ENCODE peak calls at places on chromosomes 3 and 15, in eight cellular contexts. J, F, Y, D, R, I, L and Q are unnamed samples. For H3K9me3, the result is how much of the 10 kb centered on the place peaks cover.

GRCh38 chr3:126355777-126356372 is 1.3 kb downstream of the KLF15 start:
- DNase-seq in J (peak), F (peak), Y (no peak), D (peak), R (peak), I (no peak), L (peak), Q (peak)

GRCh38 chr15:40137011-40137906 is 23.6 kb upstream of the BUB1B start:
- DNase-seq in J (no peak), F (peak), Y (no peak), D (no peak), R (no peak), I (no peak), L (no peak), Q (no peak)

GRCh38 chr3:632571-633170 is 436.1 kb downstream of the CHL1 start:
- DNase-seq in J (peak), F (peak), Y (peak), D (no peak), R (peak), I (no peak), L (peak), Q (peak)

GRCh38 chr3:39752751-39753150 is 56.7 kb upstream of the MYRIP start:
- DNase-seq in J (no peak), F (no peak), Y (peak), D (no peak), R (peak), I (no peak), L (no peak), Q (no peak)

GRCh38 chr3:25033407-25034029 is 394.5 kb upstream of the RARB start:
- DNase-seq in J (no peak), F (peak), Y (peak), D (no peak), R (peak), I (no peak), L (peak), Q (peak)

GRCh38 chr3:182710557-182711157 is 82.6 kb upstream of the ATP11B start:
- DNase-seq in J (no peak), F (peak), Y (peak), D (no peak), R (peak), I (no peak), L (peak), Q (no peak)

GRCh38 chr3:14508966-14509795 is 31.0 kb downstream of the GRIP2 start:
- DNase-seq in J (no peak), F (peak), Y (no peak), D (peak), R (peak), I (peak), L (peak), Q (peak)

GRCh38 chr3:13016083-13016725 is 57.0 kb downstream of the IQSEC1 start:
- DNase-seq in J (no peak), F (no peak), Y (no peak), D (peak), R (peak), I (peak), L (no peak), Q (no peak)

GRCh38 chr3:172461530-172462138 is 13.4 kb upstream of the GHSR start:
- DNase-seq in J (no peak), F (peak), Y (peak), D (no peak), R (peak), I (no peak), L (peak), Q (no peak)

GRCh38 chr3:170180107-170180951 is 1.2 kb downstream of the PHC3 start:
- DNase-seq in J (peak), F (peak), Y (peak), D (no peak), R (peak), I (no peak), L (no peak), Q (no peak)

GRCh38 chr15:40058476-40059140 is 19.6 kb upstream of the SRP14 start:
- DNase-seq in J (peak), F (no peak), Y (peak), D (no peak), R (peak), I (no peak), L (no peak), Q (no peak)

GRCh38 chr3:76107935-76108570 is 322.7 kb upstream of the ZNF717 start:
- DNase-seq in J (peak), F (peak), Y (peak), D (no peak), R (peak), I (no peak), L (peak), Q (peak)

GRCh38 chr15:76930831-76931396 is 635 bp upstream of the RCN2 start:
- DNase-seq in J (no peak), F (no peak), Y (no peak), D (no peak), R (no peak), I (no peak), L (no peak), Q (no peak)

GRCh38 chr15:40892449-40893012 is 1.7 kb upstream of the VPS18 start:
- DNase-seq in J (no peak), F (no peak), Y (no peak), D (no peak), R (no peak), I (no peak), L (no peak), Q (no peak)

GRCh38 chr15:39350785-39351184 is 230.1 kb upstream of the THBS1 start:
- DNase-seq in J (no peak), F (no peak), Y (no peak), D (no peak), R (no peak), I (no peak), L (no peak), Q (no peak)

GRCh38 chr3:100210777-100211145 is 50.0 kb upstream of the TBC1D23 start:
- DNase-seq in J (peak), F (no peak), Y (peak), D (no peak), R (peak), I (no peak), L (no peak), Q (peak)

GRCh38 chr15:80580536-80581260 is 114.4 kb upstream of the ABHD17C start:
- DNase-seq in J (no peak), F (no peak), Y (no peak), D (no peak), R (no peak), I (no peak), L (no peak), Q (no peak)

GRCh38 chr3:39268554-39268910 is 11.3 kb downstream of the CX3CR1 start:
- DNase-seq in J (no peak), F (no peak), Y (no peak), D (no peak), R (no peak), I (no peak), L (no peak), Q (no peak)

GRCh38 chr3:188706599-188706998 is 465.2 kb upstream of the TPRG1 start:
- DNase-seq in J (peak), F (no peak), Y (no peak), D (no peak), R (peak), I (no peak), L (no peak), Q (no peak)

GRCh38 chr3:40623567-40623966 is 98.8 kb downstream of the ZNF621 start:
- DNase-seq in J (peak), F (no peak), Y (peak), D (no peak), R (peak), I (no peak), L (no peak), Q (no peak)

GRCh38 chr15:90086868-90087268 is 15.4 kb downstream of the IDH2 start:
- DNase-seq in J (no peak), F (no peak), Y (peak), D (no peak), R (peak), I (no peak), L (peak), Q (peak)

GRCh38 chr3:49500408-49501257 is 30.6 kb downstream of the DAG1 start:
- DNase-seq in J (peak), F (no peak), Y (peak), D (peak), R (peak), I (no peak), L (peak), Q (peak)

GRCh38 chr15:90597477-90598052 is 67.8 kb downstream of the CRTC3 start:
- DNase-seq in J (no peak), F (no peak), Y (no peak), D (no peak), R (no peak), I (no peak), L (no peak), Q (no peak)

GRCh38 chr3:129614435-129614834 is 8.0 kb upstream of the PLXND1 start:
- DNase-seq in J (no peak), F (no peak), Y (no peak), D (peak), R (no peak), I (no peak), L (no peak), Q (no peak)

GRCh38 chr15:52113708-52114107 is 1.1 kb upstream of the BCL2L10 start:
- DNase-seq in J (no peak), F (no peak), Y (no peak), D (no peak), R (no peak), I (no peak), L (no peak), Q (no peak)

GRCh38 chr15:27124287-27124830 is 153.4 kb downstream of the GABRG3 start:
- DNase-seq in J (peak), F (no peak), Y (no peak), D (no peak), R (peak), I (no peak), L (no peak), Q (peak)

GRCh38 chr3:5054098-5054497 is 68.0 kb upstream of the ARL8B start:
- DNase-seq in J (no peak), F (no peak), Y (no peak), D (peak), R (no peak), I (no peak), L (no peak), Q (no peak)

GRCh38 chr15:46555547-46555946 is 920.7 kb downstream of the SQOR start:
- DNase-seq in J (no peak), F (no peak), Y (no peak), D (no peak), R (no peak), I (no peak), L (peak), Q (no peak)

GRCh38 chr3:134797816-134798451 is 2.9 kb downstream of the EPHB1 start:
- DNase-seq in J (no peak), F (no peak), Y (no peak), D (no peak), R (no peak), I (no peak), L (no peak), Q (no peak)

GRCh38 chr3:21942328-21942727 is 191.3 kb upstream of the ZNF385D start:
- DNase-seq in J (peak), F (no peak), Y (peak), D (no peak), R (peak), I (no peak), L (no peak), Q (peak)

GRCh38 chr15:56454841-56455240 is 10.1 kb downstream of the MNS1 start:
- DNase-seq in J (no peak), F (no peak), Y (no peak), D (no peak), R (no peak), I (no peak), L (no peak), Q (no peak)

GRCh38 chr15:45402955-45403892 is 24.9 kb upstream of the GATM start:
- DNase-seq in J (peak), F (peak), Y (peak), D (peak), R (peak), I (no peak), L (no peak), Q (peak)

GRCh38 chr3:40022267-40022827 is 212.9 kb downstream of the MYRIP start:
- DNase-seq in J (no peak), F (no peak), Y (no peak), D (no peak), R (no peak), I (no peak), L (no peak), Q (no peak)

GRCh38 chr3:16066975-16067374 is 107.5 kb upstream of the GALNT15 start:
- DNase-seq in J (peak), F (no peak), Y (peak), D (no peak), R (peak), I (no peak), L (no peak), Q (no peak)

GRCh38 chr3:31709005-31709404 is 176.3 kb downstream of the STT3B start:
- DNase-seq in J (peak), F (no peak), Y (no peak), D (no peak), R (no peak), I (no peak), L (no peak), Q (no peak)

GRCh38 chr3:46695177-46695961 is 1.9 kb upstream of the ALS2CL start:
- DNase-seq in J (no peak), F (no peak), Y (no peak), D (peak), R (peak), I (no peak), L (no peak), Q (peak)

GRCh38 chr15:74767167-74768098 is 14.4 kb upstream of the CSK start:
- DNase-seq in J (no peak), F (no peak), Y (no peak), D (no peak), R (no peak), I (no peak), L (no peak), Q (no peak)

GRCh38 chr3:33956211-33956610 is 157.8 kb downstream of the PDCD6IP start:
- DNase-seq in J (no peak), F (no peak), Y (no peak), D (no peak), R (no peak), I (no peak), L (no peak), Q (no peak)

GRCh38 chr3:21377366-21377765 is 373.6 kb downstream of the ZNF385D start:
- DNase-seq in J (no peak), F (no peak), Y (no peak), D (no peak), R (no peak), I (no peak), L (no peak), Q (no peak)

DNA sequence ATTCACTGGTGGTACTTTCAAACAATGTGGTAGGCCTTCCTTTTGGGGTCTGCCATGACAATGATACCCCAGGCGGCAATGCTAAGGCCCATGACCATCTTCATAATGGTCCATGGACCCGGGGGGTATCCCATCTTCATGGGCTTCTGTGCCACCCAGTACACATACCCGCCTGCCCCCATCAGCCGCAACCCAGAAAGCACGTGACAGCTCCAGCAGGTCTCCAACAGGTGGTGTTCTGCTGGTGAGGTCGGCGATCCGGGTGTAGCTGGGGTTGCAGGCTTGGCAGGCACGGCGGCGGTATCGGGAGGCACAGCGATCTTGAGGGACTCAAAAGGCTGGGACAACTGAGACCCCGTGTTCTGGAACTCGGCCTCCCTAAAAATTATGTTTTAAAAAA is 214.5 kb downstream of the SNRPN start:
- DNase-seq in J (no peak), F (no peak), Y (no peak), D (no peak), R (no peak), I (no peak), L (no peak), Q (no peak)
- H3K9me3 ChIP-seq in J (under half), F (under half), Y (under half), D (under half), R (under half), I (under half), L (half or more), Q (under half)

GRCh38 chr3:177453087-177453844 is 256.0 kb upstream of the TBL1XR1 start:
- DNase-seq in J (no peak), F (no peak), Y (no peak), D (no peak), R (no peak), I (no peak), L (no peak), Q (no peak)
- H3K9me3 ChIP-seq in J (under half), F (under half), Y (under half), D (under half), R (under half), I (under half), L (under half), Q (under half)

GRCh38 chr3:177523072-177523675 is 325.9 kb upstream of the TBL1XR1 start:
- DNase-seq in J (peak), F (no peak), Y (peak), D (no peak), R (peak), I (no peak), L (no peak), Q (no peak)
- H3K9me3 ChIP-seq in J (under half), F (under half), Y (under half), D (under half), R (under half), I (under half), L (under half), Q (under half)

DNA sequence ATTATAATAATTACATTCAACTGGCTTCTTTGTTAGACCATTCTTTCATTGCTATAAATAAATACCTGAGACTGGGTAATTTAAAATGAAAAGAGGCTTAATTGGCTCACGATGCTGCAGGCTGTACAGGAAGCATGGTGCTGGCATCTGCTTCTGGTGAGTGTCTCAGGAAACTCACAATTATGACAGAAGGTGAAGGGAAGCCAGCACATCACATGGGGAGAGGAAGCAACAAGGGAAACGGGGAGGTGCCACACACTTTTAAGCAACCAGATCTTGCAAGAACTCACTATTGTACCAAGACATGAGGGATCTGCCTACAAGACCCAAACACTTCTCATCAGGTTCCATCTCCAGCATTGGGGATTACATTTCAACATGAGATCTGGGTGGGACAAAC is 413.1 kb upstream of the ARRDC4 start:
- DNase-seq in J (no peak), F (no peak), Y (no peak), D (no peak), R (no peak), I (no peak), L (no peak), Q (no peak)
- H3K9me3 ChIP-seq in J (under half), F (under half), Y (under half), D (under half), R (under half), I (under half), L (half or more), Q (under half)